ENCODE peak calls at places on chromosomes 6 and 20, in nine cellular contexts. T is adipocyte; H is GM13977; S is T1000; O is neural crest cell; X is heart right ventricle; W is activated naive CD8-positive, alpha-beta T cell treated with anti-CD3 and anti-CD28 coated beads, Interleukin-2, amount 10 ng/mL, durations not matched to agents 7 days and 5 days; Y is hypothalamus; I is lung. A is an unnamed sample.
A peak's percentile ranks its signal among the peaks of the same experiment; 100 is the strongest.

GRCh38 chr6:128655978-128656498 is 135.6 kb upstream of the PTPRK start:
- DNase-seq in T (peak; percentile 70), H (peak; percentile 18), S (peak; percentile 23), O (no peak), X (no peak), W (no peak), Y (no peak), I (no peak), A (peak; percentile 92)

GRCh38 chr6:36949636-36950035 is 4.9 kb upstream of the PI16 start:
- DNase-seq in T (peak; percentile 34), H (no peak), S (no peak), O (no peak), X (no peak), W (no peak), Y (no peak), I (no peak), A (peak; percentile 69)

GRCh38 chr20:57464642-57465211 is 60.2 kb downstream of the CTCFL start:
- DNase-seq in T (no peak), H (no peak), S (no peak), O (no peak), X (no peak), W (no peak), Y (no peak), I (no peak), A (peak; percentile 32)

GRCh38 chr6:99602519-99603420 is 3.9 kb upstream of the PRDM13 start:
- DNase-seq in T (no peak), H (no peak), S (no peak), O (no peak), X (no peak), W (peak; percentile 35), Y (no peak), I (no peak), A (no peak)

GRCh38 chr6:14981960-14982359 is 263.9 kb upstream of the JARID2 start:
- DNase-seq in T (no peak), H (no peak), S (no peak), O (no peak), X (no peak), W (no peak), Y (no peak), I (no peak), A (peak; percentile 16)

GRCh38 chr20:33477386-33478234 is 12.3 kb upstream of the CBFA2T2 start:
- DNase-seq in T (no peak), H (no peak), S (no peak), O (no peak), X (no peak), W (no peak), Y (no peak), I (no peak), A (no peak)

GRCh38 chr6:31386099-31386498 is 17.3 kb upstream of the MICA start:
- DNase-seq in T (no peak), H (no peak), S (no peak), O (no peak), X (no peak), W (no peak), Y (no peak), I (no peak), A (no peak)

GRCh38 chr20:46028110-46028509 is 905 bp upstream of the SLC12A5 start:
- DNase-seq in T (no peak), H (no peak), S (no peak), O (no peak), X (no peak), W (no peak), Y (no peak), I (no peak), A (no peak)

GRCh38 chr20:6714202-6714800 is 53.2 kb upstream of the BMP2 start:
- DNase-seq in T (no peak), H (no peak), S (no peak), O (no peak), X (no peak), W (no peak), Y (no peak), I (no peak), A (no peak)

GRCh38 chr20:18679020-18679419 is 91.2 kb downstream of the DTD1 start:
- DNase-seq in T (no peak), H (peak; percentile 21), S (no peak), O (peak; percentile 5), X (no peak), W (no peak), Y (no peak), I (no peak), A (peak; percentile 28)

GRCh38 chr6:167229586-167229985 is 61.5 kb upstream of the UNC93A start:
- DNase-seq in T (no peak), H (no peak), S (no peak), O (no peak), X (no peak), W (no peak), Y (no peak), I (no peak), A (no peak)

GRCh38 chr6:151589667-151590066 is 95.8 kb downstream of the CCDC170 start:
- DNase-seq in T (no peak), H (no peak), S (no peak), O (no peak), X (no peak), W (no peak), Y (no peak), I (no peak), A (no peak)

GRCh38 chr20:2521369-2522305 is 12.9 kb upstream of the ZNF343 start:
- DNase-seq in T (peak; percentile 72), H (peak; percentile 48), S (no peak), O (peak; percentile 67), X (peak; percentile 26), W (peak; percentile 67), Y (no peak), I (no peak), A (peak; percentile 49)

GRCh38 chr6:125114248-125114858 is 39.2 kb upstream of the TPD52L1 start:
- DNase-seq in T (peak; percentile 88), H (peak; percentile 28), S (no peak), O (peak; percentile 31), X (peak; percentile 53), W (no peak), Y (no peak), I (no peak), A (peak; percentile 66)

GRCh38 chr6:148146717-148147116 is 195.9 kb upstream of the SASH1 start:
- DNase-seq in T (no peak), H (no peak), S (no peak), O (no peak), X (no peak), W (no peak), Y (no peak), I (no peak), A (no peak)

GRCh38 chr20:59772373-59772705 is 161.1 kb downstream of the SYCP2 start:
- DNase-seq in T (no peak), H (no peak), S (no peak), O (no peak), X (no peak), W (no peak), Y (no peak), I (no peak), A (no peak)

GRCh38 chr20:46752639-46753235 is 43.3 kb downstream of the SLC2A10 start:
- DNase-seq in T (peak; percentile 88), H (peak; percentile 53), S (peak; percentile 42), O (peak; percentile 72), X (peak; percentile 33), W (peak; percentile 63), Y (no peak), I (peak; percentile 52), A (peak; percentile 64)

GRCh38 chr6:132135409-132135808 is 184.2 kb upstream of the CCN2 start:
- DNase-seq in T (no peak), H (no peak), S (no peak), O (no peak), X (no peak), W (no peak), Y (no peak), I (no peak), A (no peak)

GRCh38 chr6:132330759-132331158 is 70.5 kb downstream of the MOXD1 start:
- DNase-seq in T (no peak), H (no peak), S (no peak), O (no peak), X (no peak), W (no peak), Y (no peak), I (no peak), A (no peak)